ENCODE peak calls at places on chromosomes 11 and 22, in seven cellular contexts. S, U, B, N, J, H and L are unnamed samples.

GRCh38 chr22:28222571-28222970 is 303.5 kb upstream of the PITPNB start:
- DNase-seq in H (no peak), J (no peak), S (no peak), U (no peak), B (no peak), N (no peak), L (no peak)

GRCh38 chr11:12723410-12724297 is 49.4 kb downstream of the TEAD1 start:
- DNase-seq in U (peak; percentile 41), N (peak; percentile 58), B (no peak), S (peak; percentile 48), H (no peak), J (no peak), L (no peak)

GRCh38 chr11:131592152-131592551 is 221.7 kb downstream of the NTM start:
- DNase-seq in N (no peak), S (no peak), B (no peak), U (no peak), H (no peak), J (peak; percentile 26), L (no peak)

GRCh38 chr22:35870517-35871275 is 153.0 kb downstream of the APOL5 start:
- DNase-seq in H (no peak), U (no peak), S (no peak), J (no peak), B (no peak), N (no peak), L (no peak)

GRCh38 chr11:25615841-25616240 is 716.1 kb upstream of the ANO3 start:
- DNase-seq in S (no peak), H (no peak), N (no peak), B (no peak), J (no peak), U (no peak), L (no peak)

GRCh38 chr11:130510407-130511006 is 62.1 kb downstream of the ADAMTS15 start:
- DNase-seq in B (no peak), J (peak; percentile 34), S (no peak), U (peak; percentile 81), N (peak; percentile 60), H (no peak), L (no peak)

GRCh38 chr22:29609139-29609538 is 5.7 kb downstream of the NF2 start:
- DNase-seq in B (no peak), J (no peak), N (no peak), S (no peak), H (no peak), U (no peak), L (no peak)

GRCh38 chr11:33294224-33294623 is 37.0 kb downstream of the HIPK3 start:
- DNase-seq in H (no peak), S (no peak), J (no peak), U (no peak), B (no peak), N (no peak), L (no peak)

GRCh38 chr11:106917973-106918372 is 100.3 kb downstream of the GUCY1A2 start:
- DNase-seq in N (no peak), J (peak; percentile 74), B (no peak), U (peak; percentile 2), S (no peak), H (no peak), L (peak; percentile 15)

GRCh38 chr11:48047616-48048015 is 67.3 kb downstream of the PTPRJ start:
- DNase-seq in H (no peak), B (no peak), S (no peak), J (no peak), U (no peak), N (peak; percentile 68), L (peak; percentile 23)

GRCh38 chr11:128690746-128691091 is 3.2 kb upstream of the FLI1 start:
- DNase-seq in J (no peak), N (no peak), H (no peak), U (no peak), B (no peak), S (no peak), L (no peak)

GRCh38 chr11:128689946-128690745 is 3.7 kb upstream of the FLI1 start:
- DNase-seq in U (peak; percentile 26), H (no peak), S (no peak), B (no peak), N (no peak), J (peak; percentile 58), L (no peak)

GRCh38 chr11:128689586-128689945 is 4.3 kb upstream of the FLI1 start:
- DNase-seq in B (no peak), N (no peak), U (no peak), S (no peak), H (no peak), J (peak; percentile 57), L (no peak)

GRCh38 chr11:128692750-128693578 is 908 bp upstream of the FLI1 start:
- DNase-seq in U (peak; percentile 37), J (peak; percentile 80), H (no peak), N (peak; percentile 42), B (no peak), S (peak; percentile 54), L (peak; percentile 61)

GRCh38 chr11:128691802-128692749 is 1.8 kb upstream of the FLI1 start:
- DNase-seq in N (no peak), U (no peak), H (no peak), B (no peak), J (peak; percentile 77), S (no peak), L (no peak)
- TF ChIP-seq CTCF in N (peak; percentile 65), U (peak; percentile 18), H (no peak), B (peak; percentile 32), J (peak; percentile 53), S (no peak), L (peak; percentile 68)

DNA sequence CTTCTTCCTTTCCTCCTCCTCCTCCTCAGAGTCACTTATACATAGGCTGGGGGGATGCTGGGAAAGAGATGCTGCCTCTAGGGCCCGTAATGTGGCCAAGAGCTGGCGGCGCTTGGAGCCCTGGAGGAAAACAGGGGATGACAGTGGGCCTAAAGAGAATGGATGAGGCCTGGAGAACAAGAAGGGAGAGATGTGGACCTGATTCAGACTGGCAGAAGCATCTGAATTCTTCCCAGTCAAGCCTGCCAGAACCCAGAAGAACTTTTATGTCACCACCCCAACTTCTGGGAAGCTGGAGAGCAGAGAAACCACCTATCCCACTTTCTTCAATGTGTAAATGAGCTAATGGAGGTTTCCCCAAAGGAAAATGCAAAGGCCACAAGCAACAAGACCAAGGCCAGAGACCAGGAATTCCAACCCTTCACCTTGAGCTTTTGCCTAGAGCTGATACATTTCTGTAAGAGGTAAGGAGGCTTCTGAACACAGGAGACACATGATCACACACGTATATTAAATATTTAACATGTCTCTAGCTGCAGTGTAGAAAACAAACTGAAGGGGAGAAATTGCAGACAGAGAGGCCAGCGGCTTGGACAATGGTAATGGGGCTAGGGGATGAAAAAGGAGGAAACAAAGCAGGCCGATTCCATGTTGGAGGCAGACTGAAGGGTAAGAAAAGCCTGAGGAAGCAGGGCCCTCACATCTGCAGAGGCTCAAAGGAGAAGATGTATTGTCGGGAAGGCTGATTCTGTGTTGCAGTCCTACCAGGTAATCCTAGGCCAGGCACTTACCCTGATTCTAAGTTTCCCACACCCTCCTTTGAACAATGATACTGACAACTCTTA is 1.1 kb downstream of the RRP8 start:
- DNase-seq in S (no peak), U (no peak), N (no peak), B (no peak), H (no peak), J (peak; percentile 17), L (no peak)
- TF ChIP-seq CTCF in S (no peak), U (no peak), N (no peak), B (no peak), H (no peak), J (no peak), L (no peak)

GRCh38 chr11:102007567-102008437 is 39.4 kb upstream of the CFAP300 start:
- DNase-seq in H (no peak), J (no peak), S (peak; percentile 70), B (peak; percentile 4), U (peak; percentile 73), N (no peak), L (peak; percentile 61)
- TF ChIP-seq CTCF in H (peak; percentile 59), J (peak; percentile 29), S (peak; percentile 44), B (peak; percentile 45), U (peak; percentile 31), N (peak; percentile 12), L (peak; percentile 89)

GRCh38 chr11:81655351-81655750 is 1078.3 kb downstream of the FAM181B start:
- DNase-seq in N (peak; percentile 34), S (no peak), U (peak; percentile 1), J (no peak), H (no peak), B (no peak), L (no peak)

GRCh38 chr11:81658722-81659121 is 1074.9 kb downstream of the FAM181B start:
- DNase-seq in B (no peak), U (peak; percentile 41), H (no peak), N (peak; percentile 21), J (no peak), S (peak; percentile 27), L (no peak)
- TF ChIP-seq CTCF in B (peak; percentile 63), U (peak; percentile 61), H (no peak), N (peak; percentile 60), J (peak; percentile 39), S (peak; percentile 67), L (peak; percentile 43)